ENCODE peak calls at places on chromosomes 16 and 17, in ten cellular contexts. B is thoracic aorta; M is non-pigmented ciliary epithelial cell; H is stimulated activated naive CD8-positive, alpha-beta T cell treated with anti-CD3 and anti-CD28 coated beads, Interleukin-15, Interleukin-2, amounts not matched to agents 100 U/mL and 50 U/mL, for 24 hours; Q is DMS79; L is T follicular helper cell; K is brain microvascular endothelial cell; J is NCI-H1048; C is HT1080; V is Kasumi-1. E is an unnamed sample.

GRCh38 chr17:62664336-62665120 is 37.1 kb downstream of the MRC2 start:
- DNase-seq in B (no peak), M (no peak), H (no peak), Q (no peak), L (no peak), K (no peak), J (no peak), C (no peak), V (no peak), E (no peak)

GRCh38 chr17:1422907-1423306 is 22.9 kb upstream of the YWHAE start:
- DNase-seq in B (peak; percentile 23), M (peak; percentile 91), H (no peak), Q (no peak), L (no peak), K (peak; percentile 97), J (no peak), C (peak; percentile 96), V (no peak), E (no peak)

GRCh38 chr16:62383941-62384340 is 347.7 kb upstream of the CDH8 start:
- DNase-seq in B (no peak), M (no peak), H (no peak), Q (no peak), L (no peak), K (no peak), J (no peak), C (no peak), V (no peak), E (no peak)

GRCh38 chr17:58630883-58631522 is 60.8 kb downstream of the TEX14 start:
- DNase-seq in B (no peak), M (no peak), H (peak; percentile 38), Q (no peak), L (no peak), K (peak; percentile 73), J (no peak), C (no peak), V (no peak), E (no peak)

GRCh38 chr17:8941520-8941919 is 24.0 kb downstream of the PIK3R5 start:
- DNase-seq in B (no peak), M (no peak), H (peak; percentile 79), Q (no peak), L (no peak), K (no peak), J (no peak), C (no peak), V (no peak), E (no peak)

GRCh38 chr17:77692571-77693161 is 265.8 kb upstream of the TNRC6C start:
- DNase-seq in B (no peak), M (no peak), H (peak; percentile 17), Q (no peak), L (no peak), K (no peak), J (no peak), C (peak; percentile 59), V (no peak), E (no peak)

GRCh38 chr16:66028505-66029216 is 337.8 kb upstream of the CDH5 start:
- DNase-seq in B (no peak), M (no peak), H (no peak), Q (no peak), L (no peak), K (peak; percentile 81), J (no peak), C (peak; percentile 15), V (no peak), E (no peak)

GRCh38 chr17:45052052-45052772 is 780 bp upstream of the DCAKD start:
- DNase-seq in B (no peak), M (no peak), H (peak; percentile 46), Q (peak; percentile 19), L (peak; percentile 18), K (no peak), J (no peak), C (peak; percentile 43), V (peak; percentile 41), E (peak; percentile 25)

GRCh38 chr16:13453325-13453724 is 466.6 kb upstream of the ERCC4 start:
- DNase-seq in B (no peak), M (no peak), H (no peak), Q (peak; percentile 50), L (no peak), K (no peak), J (no peak), C (peak; percentile 18), V (no peak), E (no peak)

GRCh38 chr16:70700101-70701020 is 14.5 kb upstream of the MTSS2 start:
- DNase-seq in B (no peak), M (no peak), H (no peak), Q (peak; percentile 6), L (no peak), K (no peak), J (no peak), C (no peak), V (no peak), E (no peak)

GRCh38 chr16:85084841-85085535 is 27.3 kb downstream of the CIBAR2 start:
- DNase-seq in B (no peak), M (no peak), H (no peak), Q (no peak), L (no peak), K (no peak), J (no peak), C (no peak), V (no peak), E (no peak)

GRCh38 chr17:32495347-32496253 is 8.8 kb downstream of the CDK5R1 start:
- DNase-seq in B (no peak), M (no peak), H (no peak), Q (peak; percentile 31), L (no peak), K (no peak), J (no peak), C (no peak), V (peak; percentile 40), E (no peak)

GRCh38 chr17:7045492-7046126 is 1.7 kb upstream of the SLC16A11 start:
- DNase-seq in B (no peak), M (no peak), H (peak; percentile 44), Q (peak; percentile 67), L (peak; percentile 34), K (peak; percentile 60), J (no peak), C (peak; percentile 66), V (peak; percentile 27), E (no peak)

GRCh38 chr16:72094266-72094610 is 591 bp downstream of the DHX38 start:
- DNase-seq in B (no peak), M (no peak), H (peak; percentile 52), Q (no peak), L (no peak), K (no peak), J (no peak), C (no peak), V (no peak), E (no peak)

GRCh38 chr16:74448990-74449389 is 27.7 kb upstream of the CLEC18B start:
- DNase-seq in B (peak; percentile 18), M (peak; percentile 60), H (no peak), Q (no peak), L (no peak), K (peak; percentile 83), J (no peak), C (peak; percentile 98), V (peak; percentile 54), E (no peak)

GRCh38 chr17:78739331-78739853 is 42.7 kb downstream of the CYTH1 start:
- DNase-seq in B (no peak), M (no peak), H (no peak), Q (no peak), L (no peak), K (no peak), J (no peak), C (no peak), V (peak; percentile 80), E (no peak)

GRCh38 chr17:15027853-15028252 is 237.3 kb downstream of the PMP22 start:
- DNase-seq in B (no peak), M (no peak), H (no peak), Q (no peak), L (no peak), K (no peak), J (no peak), C (no peak), V (no peak), E (no peak)

GRCh38 chr17:77572065-77572601 is 386.4 kb upstream of the TNRC6C start:
- DNase-seq in B (no peak), M (no peak), H (no peak), Q (peak; percentile 47), L (no peak), K (no peak), J (no peak), C (no peak), V (no peak), E (no peak)

GRCh38 chr16:56136256-56136655 is 55.0 kb upstream of the GNAO1 start:
- DNase-seq in B (no peak), M (no peak), H (no peak), Q (no peak), L (no peak), K (no peak), J (no peak), C (no peak), V (no peak), E (no peak)

GRCh38 chr16:19935696-19936095 is 51.0 kb upstream of the GPRC5B start:
- DNase-seq in B (no peak), M (no peak), H (no peak), Q (no peak), L (no peak), K (no peak), J (no peak), C (no peak), V (no peak), E (no peak)

GRCh38 chr16:50469744-50470301 is 78.4 kb upstream of the NKD1 start:
- DNase-seq in B (no peak), M (no peak), H (no peak), Q (no peak), L (no peak), K (no peak), J (no peak), C (no peak), V (no peak), E (no peak)

GRCh38 chr17:8210761-8211458 is 535 bp upstream of the AURKB start:
- DNase-seq in B (no peak), M (no peak), H (peak; percentile 49), Q (no peak), L (no peak), K (peak; percentile 45), J (no peak), C (no peak), V (no peak), E (no peak)

GRCh38 chr17:16214190-16215001 is 938 bp downstream of the NCOR1 start:
- DNase-seq in B (no peak), M (no peak), H (no peak), Q (no peak), L (no peak), K (no peak), J (no peak), C (peak; percentile 15), V (no peak), E (no peak)

GRCh38 chr17:6507535-6507934 is 48.8 kb downstream of the PITPNM3 start:
- DNase-seq in B (no peak), M (peak; percentile 30), H (no peak), Q (no peak), L (no peak), K (peak; percentile 83), J (no peak), C (peak; percentile 85), V (no peak), E (no peak)

GRCh38 chr16:3153077-3153368 is 18.2 kb downstream of the ZNF213 start:
- DNase-seq in B (no peak), M (no peak), H (no peak), Q (no peak), L (no peak), K (no peak), J (no peak), C (no peak), V (no peak), E (no peak)